ENCODE peak calls at places on chromosomes 2 and 18, in six cellular contexts. One of them, this sample, is unnamed.

GRCh38 chr2:3633089-3633981 is 24.7 kb upstream of the ALLC start:
- DNase-seq in effector memory CD4-positive, alpha-beta T cell: no peak
- DNase-seq in CD8-positive, alpha-beta T cell: no peak
- DNase-seq in body of pancreas: peak; percentile 23
- DNase-seq in SK-N-SH: no peak
- DNase-seq in A673: no peak
- DNase-seq in this sample: no peak

GRCh38 chr2:201949036-201950012 is 84.3 kb upstream of the FZD7 start:
- DNase-seq in A673: no peak
- DNase-seq in effector memory CD4-positive, alpha-beta T cell: no peak
- DNase-seq in body of pancreas: no peak
- DNase-seq in SK-N-SH: peak; percentile 71
- DNase-seq in CD8-positive, alpha-beta T cell: no peak
- DNase-seq in this sample: no peak

GRCh38 chr2:236642584-236643291 is 73.1 kb downstream of the ACKR3 start:
- DNase-seq in body of pancreas: peak; percentile 63
- DNase-seq in CD8-positive, alpha-beta T cell: no peak
- DNase-seq in effector memory CD4-positive, alpha-beta T cell: no peak
- DNase-seq in A673: no peak
- DNase-seq in SK-N-SH: no peak
- DNase-seq in this sample: no peak

GRCh38 chr2:48838029-48838428 is 82.5 kb upstream of the LHCGR start:
- DNase-seq in effector memory CD4-positive, alpha-beta T cell: no peak
- DNase-seq in CD8-positive, alpha-beta T cell: no peak
- DNase-seq in body of pancreas: no peak
- DNase-seq in SK-N-SH: no peak
- DNase-seq in A673: no peak
- DNase-seq in this sample: no peak

GRCh38 chr2:46363535-46364170 is 66.4 kb downstream of the EPAS1 start:
- DNase-seq in body of pancreas: peak; percentile 34
- DNase-seq in A673: no peak
- DNase-seq in effector memory CD4-positive, alpha-beta T cell: no peak
- DNase-seq in SK-N-SH: no peak
- DNase-seq in CD8-positive, alpha-beta T cell: no peak
- DNase-seq in this sample: no peak

GRCh38 chr2:98730053-98730850 is 680 bp downstream of the MGAT4A start:
- DNase-seq in effector memory CD4-positive, alpha-beta T cell: peak; percentile 33
- DNase-seq in body of pancreas: peak; percentile 80
- DNase-seq in A673: peak; percentile 11
- DNase-seq in SK-N-SH: peak; percentile 73
- DNase-seq in CD8-positive, alpha-beta T cell: peak; percentile 50
- DNase-seq in this sample: peak; percentile 29

GRCh38 chr2:20349457-20350034 is 1.1 kb downstream of the PUM2 start:
- DNase-seq in body of pancreas: no peak
- DNase-seq in CD8-positive, alpha-beta T cell: no peak
- DNase-seq in SK-N-SH: no peak
- DNase-seq in effector memory CD4-positive, alpha-beta T cell: no peak
- DNase-seq in A673: no peak
- DNase-seq in this sample: no peak

GRCh38 chr2:121529439-121530209 is 1.1 kb upstream of the RNU4ATAC start:
- DNase-seq in SK-N-SH: peak; percentile 91
- DNase-seq in body of pancreas: peak; percentile 70
- DNase-seq in A673: peak; percentile 81
- DNase-seq in effector memory CD4-positive, alpha-beta T cell: no peak
- DNase-seq in CD8-positive, alpha-beta T cell: no peak
- DNase-seq in this sample: peak; percentile 30

GRCh38 chr18:50879302-50880107 is 587 bp downstream of the ME2 start:
- DNase-seq in effector memory CD4-positive, alpha-beta T cell: peak; percentile 12
- DNase-seq in CD8-positive, alpha-beta T cell: peak; percentile 3
- DNase-seq in A673: peak; percentile 60
- DNase-seq in SK-N-SH: no peak
- DNase-seq in body of pancreas: peak; percentile 39
- DNase-seq in this sample: peak; percentile 75

GRCh38 chr2:216503697-216504375 is 5.2 kb downstream of the RPL37A start:
- DNase-seq in A673: no peak
- DNase-seq in effector memory CD4-positive, alpha-beta T cell: no peak
- DNase-seq in SK-N-SH: no peak
- DNase-seq in CD8-positive, alpha-beta T cell: no peak
- DNase-seq in body of pancreas: no peak
- DNase-seq in this sample: no peak

GRCh38 chr2:204535764-204536163 is 9.5 kb upstream of the PARD3B start:
- DNase-seq in A673: no peak
- DNase-seq in effector memory CD4-positive, alpha-beta T cell: no peak
- DNase-seq in body of pancreas: no peak
- DNase-seq in CD8-positive, alpha-beta T cell: no peak
- DNase-seq in SK-N-SH: no peak
- DNase-seq in this sample: no peak

GRCh38 chr2:42963452-42964068 is 171.2 kb upstream of the HAAO start:
- DNase-seq in effector memory CD4-positive, alpha-beta T cell: no peak
- DNase-seq in A673: no peak
- DNase-seq in CD8-positive, alpha-beta T cell: no peak
- DNase-seq in SK-N-SH: no peak
- DNase-seq in body of pancreas: no peak
- DNase-seq in this sample: no peak
- H3K4me1 ChIP-seq in effector memory CD4-positive, alpha-beta T cell: no peaks in the 10 kb centered on the region
- H3K4me1 ChIP-seq in A673: no peaks in the 10 kb centered on the region
- H3K4me1 ChIP-seq in CD8-positive, alpha-beta T cell: peaks cover 18% of the 10 kb centered on the region
- H3K4me1 ChIP-seq in SK-N-SH: peaks cover 37% of the 10 kb centered on the region
- H3K4me1 ChIP-seq in body of pancreas: peaks cover 20% of the 10 kb centered on the region
- H3K4me1 ChIP-seq in this sample: no peaks in the 10 kb centered on the region

GRCh38 chr2:12763486-12763885 is 46.8 kb downstream of the TRIB2 start:
- DNase-seq in CD8-positive, alpha-beta T cell: no peak
- DNase-seq in A673: no peak
- DNase-seq in body of pancreas: no peak
- DNase-seq in effector memory CD4-positive, alpha-beta T cell: no peak
- DNase-seq in SK-N-SH: no peak
- DNase-seq in this sample: no peak

GRCh38 chr2:12765203-12765602 is 48.5 kb downstream of the TRIB2 start:
- DNase-seq in CD8-positive, alpha-beta T cell: no peak
- DNase-seq in A673: no peak
- DNase-seq in effector memory CD4-positive, alpha-beta T cell: no peak
- DNase-seq in SK-N-SH: no peak
- DNase-seq in body of pancreas: no peak
- DNase-seq in this sample: no peak

GRCh38 chr2:12762976-12763375 is 46.2 kb downstream of the TRIB2 start:
- DNase-seq in SK-N-SH: no peak
- DNase-seq in CD8-positive, alpha-beta T cell: no peak
- DNase-seq in body of pancreas: no peak
- DNase-seq in A673: no peak
- DNase-seq in effector memory CD4-positive, alpha-beta T cell: no peak
- DNase-seq in this sample: no peak

GRCh38 chr2:12762337-12762736 is 45.6 kb downstream of the TRIB2 start:
- DNase-seq in body of pancreas: no peak
- DNase-seq in CD8-positive, alpha-beta T cell: no peak
- DNase-seq in A673: no peak
- DNase-seq in effector memory CD4-positive, alpha-beta T cell: no peak
- DNase-seq in SK-N-SH: no peak
- DNase-seq in this sample: no peak

DNA sequence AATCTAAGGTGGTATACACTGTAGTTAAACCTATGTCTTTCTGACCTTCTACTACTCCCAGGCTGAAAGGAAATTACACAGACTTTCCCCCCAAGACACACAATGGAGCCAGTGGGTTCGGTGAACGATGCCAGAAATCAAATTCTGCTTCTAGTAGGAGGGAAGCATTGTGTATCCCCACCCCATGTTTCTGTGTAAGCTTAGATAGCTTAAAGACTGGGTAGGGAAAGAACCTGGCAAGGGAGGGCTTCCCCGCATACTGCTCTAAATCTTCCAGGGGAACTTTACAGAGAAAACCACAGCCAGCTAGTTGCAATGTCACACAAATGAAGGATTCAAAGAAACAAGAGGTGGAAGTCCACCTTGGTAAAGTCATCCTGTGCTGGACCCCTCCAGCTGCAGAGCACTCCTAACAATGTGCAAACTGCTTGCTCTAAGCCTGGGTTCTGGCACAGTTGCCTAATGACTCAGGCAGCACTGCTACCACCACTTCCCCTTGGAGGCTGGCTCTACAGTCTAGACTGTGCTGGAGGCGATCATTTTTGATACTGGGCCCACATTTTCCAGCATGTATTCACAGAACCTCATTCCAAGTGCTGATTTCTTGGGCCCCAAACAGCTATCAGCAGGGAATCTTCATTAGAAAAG is 47.5 kb downstream of the TRIB2 start:
- DNase-seq in CD8-positive, alpha-beta T cell: no peak
- DNase-seq in SK-N-SH: no peak
- DNase-seq in effector memory CD4-positive, alpha-beta T cell: no peak
- DNase-seq in body of pancreas: peak; percentile 14
- DNase-seq in A673: no peak
- DNase-seq in this sample: no peak
- H3K4me1 ChIP-seq in CD8-positive, alpha-beta T cell: no peaks in the 10 kb centered on the region
- H3K4me1 ChIP-seq in SK-N-SH: peaks cover 43% of the 10 kb centered on the region
- H3K4me1 ChIP-seq in effector memory CD4-positive, alpha-beta T cell: peaks cover 3% of the 10 kb centered on the region
- H3K4me1 ChIP-seq in body of pancreas: no peaks in the 10 kb centered on the region
- H3K4me1 ChIP-seq in A673: peaks cover 19% of the 10 kb centered on the region
- H3K4me1 ChIP-seq in this sample: peaks cover 4% of the 10 kb centered on the region

GRCh38 chr18:13518382-13518781 is 208.0 kb downstream of the FAM210A start:
- DNase-seq in body of pancreas: no peak
- DNase-seq in A673: no peak
- DNase-seq in CD8-positive, alpha-beta T cell: no peak
- DNase-seq in SK-N-SH: no peak
- DNase-seq in effector memory CD4-positive, alpha-beta T cell: no peak
- DNase-seq in this sample: no peak

GRCh38 chr18:13516855-13517254 is 209.5 kb downstream of the FAM210A start:
- DNase-seq in body of pancreas: no peak
- DNase-seq in CD8-positive, alpha-beta T cell: no peak
- DNase-seq in effector memory CD4-positive, alpha-beta T cell: no peak
- DNase-seq in A673: no peak
- DNase-seq in SK-N-SH: no peak
- DNase-seq in this sample: no peak

GRCh38 chr18:13514558-13514957 is 211.8 kb downstream of the FAM210A start:
- DNase-seq in A673: no peak
- DNase-seq in CD8-positive, alpha-beta T cell: no peak
- DNase-seq in effector memory CD4-positive, alpha-beta T cell: no peak
- DNase-seq in SK-N-SH: no peak
- DNase-seq in body of pancreas: no peak
- DNase-seq in this sample: no peak

GRCh38 chr18:13520306-13520705 is 206.1 kb downstream of the FAM210A start:
- DNase-seq in SK-N-SH: no peak
- DNase-seq in A673: no peak
- DNase-seq in effector memory CD4-positive, alpha-beta T cell: no peak
- DNase-seq in CD8-positive, alpha-beta T cell: no peak
- DNase-seq in body of pancreas: peak; percentile 67
- DNase-seq in this sample: no peak

DNA sequence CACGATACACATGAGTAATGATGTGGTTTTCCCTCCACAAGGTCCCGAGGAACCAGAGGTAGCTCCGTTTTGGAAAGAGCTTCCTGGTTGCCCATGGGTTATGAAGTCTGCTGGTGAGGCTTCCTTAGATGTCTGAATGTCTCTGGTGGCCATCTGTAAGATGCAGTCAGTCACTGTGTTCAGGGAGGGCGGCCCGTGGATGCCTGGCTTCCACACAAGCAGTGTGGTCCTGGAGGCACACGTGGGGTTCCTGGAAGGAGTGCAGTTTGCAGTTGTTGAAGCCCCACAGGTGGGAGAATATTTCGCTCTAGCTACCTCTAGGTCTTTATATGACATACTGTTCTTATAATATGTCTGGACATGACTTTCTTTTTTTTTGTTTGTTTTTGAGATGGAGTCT is 209.0 kb downstream of the FAM210A start:
- DNase-seq in A673: no peak
- DNase-seq in CD8-positive, alpha-beta T cell: no peak
- DNase-seq in SK-N-SH: no peak
- DNase-seq in body of pancreas: no peak
- DNase-seq in effector memory CD4-positive, alpha-beta T cell: no peak
- DNase-seq in this sample: no peak
- H3K4me1 ChIP-seq in A673: no peaks in the 10 kb centered on the region
- H3K4me1 ChIP-seq in CD8-positive, alpha-beta T cell: peaks cover 7% of the 10 kb centered on the region
- H3K4me1 ChIP-seq in SK-N-SH: no peaks in the 10 kb centered on the region
- H3K4me1 ChIP-seq in body of pancreas: no peaks in the 10 kb centered on the region
- H3K4me1 ChIP-seq in effector memory CD4-positive, alpha-beta T cell: no peaks in the 10 kb centered on the region
- H3K4me1 ChIP-seq in this sample: no peaks in the 10 kb centered on the region

GRCh38 chr2:176154853-176155252 is 2.3 kb upstream of the HOXD3 start:
- DNase-seq in CD8-positive, alpha-beta T cell: no peak
- DNase-seq in A673: no peak
- DNase-seq in SK-N-SH: no peak
- DNase-seq in body of pancreas: no peak
- DNase-seq in effector memory CD4-positive, alpha-beta T cell: no peak
- DNase-seq in this sample: no peak

GRCh38 chr2:176157499-176158305 is 595 bp downstream of the HOXD3 start:
- DNase-seq in A673: peak; percentile 70
- DNase-seq in body of pancreas: no peak
- DNase-seq in CD8-positive, alpha-beta T cell: no peak
- DNase-seq in effector memory CD4-positive, alpha-beta T cell: no peak
- DNase-seq in SK-N-SH: peak; percentile 88
- DNase-seq in this sample: no peak

GRCh38 chr2:176155341-176156044 is 1.6 kb upstream of the HOXD3 start:
- DNase-seq in A673: no peak
- DNase-seq in SK-N-SH: no peak
- DNase-seq in effector memory CD4-positive, alpha-beta T cell: no peak
- DNase-seq in CD8-positive, alpha-beta T cell: no peak
- DNase-seq in body of pancreas: no peak
- DNase-seq in this sample: no peak

GRCh38 chr2:176156959-176157498 is at the start of gene HOXD3:
- DNase-seq in body of pancreas: no peak
- DNase-seq in effector memory CD4-positive, alpha-beta T cell: no peak
- DNase-seq in CD8-positive, alpha-beta T cell: no peak
- DNase-seq in A673: no peak
- DNase-seq in SK-N-SH: peak; percentile 84
- DNase-seq in this sample: no peak

GRCh38 chr2:176156301-176156958 is 677 bp upstream of the HOXD3 start:
- DNase-seq in SK-N-SH: peak; percentile 66
- DNase-seq in effector memory CD4-positive, alpha-beta T cell: no peak
- DNase-seq in A673: no peak
- DNase-seq in CD8-positive, alpha-beta T cell: no peak
- DNase-seq in body of pancreas: no peak
- DNase-seq in this sample: no peak
- H3K4me1 ChIP-seq in SK-N-SH: no peaks in the 10 kb centered on the region
- H3K4me1 ChIP-seq in effector memory CD4-positive, alpha-beta T cell: peaks cover 6% of the 10 kb centered on the region
- H3K4me1 ChIP-seq in A673: peaks cover 28% of the 10 kb centered on the region
- H3K4me1 ChIP-seq in CD8-positive, alpha-beta T cell: peaks cover 14% of the 10 kb centered on the region
- H3K4me1 ChIP-seq in body of pancreas: peaks cover 35% of the 10 kb centered on the region
- H3K4me1 ChIP-seq in this sample: peaks cover 5% of the 10 kb centered on the region

GRCh38 chr2:196294510-196294909 is 123.1 kb upstream of the STK17B start:
- DNase-seq in effector memory CD4-positive, alpha-beta T cell: no peak
- DNase-seq in SK-N-SH: no peak
- DNase-seq in A673: no peak
- DNase-seq in body of pancreas: no peak
- DNase-seq in CD8-positive, alpha-beta T cell: no peak
- DNase-seq in this sample: no peak
- H3K4me1 ChIP-seq in effector memory CD4-positive, alpha-beta T cell: no peaks in the 10 kb centered on the region
- H3K4me1 ChIP-seq in SK-N-SH: peaks cover 14% of the 10 kb centered on the region
- H3K4me1 ChIP-seq in A673: no peaks in the 10 kb centered on the region
- H3K4me1 ChIP-seq in body of pancreas: no peaks in the 10 kb centered on the region
- H3K4me1 ChIP-seq in CD8-positive, alpha-beta T cell: no peaks in the 10 kb centered on the region
- H3K4me1 ChIP-seq in this sample: peaks cover 7% of the 10 kb centered on the region

GRCh38 chr2:69768217-69768616 is 26.3 kb downstream of the ANXA4 start:
- DNase-seq in effector memory CD4-positive, alpha-beta T cell: no peak
- DNase-seq in A673: no peak
- DNase-seq in body of pancreas: no peak
- DNase-seq in CD8-positive, alpha-beta T cell: no peak
- DNase-seq in SK-N-SH: no peak
- DNase-seq in this sample: no peak
- H3K4me1 ChIP-seq in effector memory CD4-positive, alpha-beta T cell: peaks cover 4% of the 10 kb centered on the region
- H3K4me1 ChIP-seq in A673: no peaks in the 10 kb centered on the region
- H3K4me1 ChIP-seq in body of pancreas: peaks cover 76% of the 10 kb centered on the region
- H3K4me1 ChIP-seq in CD8-positive, alpha-beta T cell: no peaks in the 10 kb centered on the region
- H3K4me1 ChIP-seq in SK-N-SH: peaks cover 18% of the 10 kb centered on the region
- H3K4me1 ChIP-seq in this sample: peaks cover 11% of the 10 kb centered on the region